ENCODE peak calls at places on chromosomes 5 and 9, in ten cellular contexts. One of them, this sample, is unnamed.

GRCh38 chr5:69517763-69518212 is 25.2 kb downstream of the OCLN start:
- DNase-seq in upper lobe of left lung: peak
- DNase-seq in pancreas: peak
- DNase-seq in glutamatergic neuron: no peak
- DNase-seq in cardiac muscle cell: peak
- DNase-seq in foreskin fibroblast: no peak
- DNase-seq in AG04449: no peak
- DNase-seq in AG04450: no peak
- DNase-seq in upper lobe of right lung: no peak
- DNase-seq in tibial artery: no peak
- DNase-seq in this sample: peak

GRCh38 chr5:9596833-9597232 is 33.3 kb downstream of the TAS2R1 start:
- DNase-seq in upper lobe of left lung: no peak
- DNase-seq in pancreas: no peak
- DNase-seq in glutamatergic neuron: no peak
- DNase-seq in cardiac muscle cell: no peak
- DNase-seq in foreskin fibroblast: no peak
- DNase-seq in AG04449: no peak
- DNase-seq in AG04450: no peak
- DNase-seq in upper lobe of right lung: no peak
- DNase-seq in tibial artery: no peak
- DNase-seq in this sample: no peak

GRCh38 chr9:112041536-112042243 is 133.4 kb downstream of the SUSD1 start:
- DNase-seq in upper lobe of left lung: no peak
- DNase-seq in pancreas: no peak
- DNase-seq in glutamatergic neuron: no peak
- DNase-seq in cardiac muscle cell: peak
- DNase-seq in foreskin fibroblast: peak
- DNase-seq in AG04449: peak
- DNase-seq in AG04450: peak
- DNase-seq in upper lobe of right lung: no peak
- DNase-seq in tibial artery: no peak
- DNase-seq in this sample: peak

GRCh38 chr5:124278636-124279035 is 467.8 kb downstream of the ZNF608 start:
- DNase-seq in upper lobe of left lung: no peak
- DNase-seq in pancreas: no peak
- DNase-seq in glutamatergic neuron: no peak
- DNase-seq in cardiac muscle cell: no peak
- DNase-seq in foreskin fibroblast: no peak
- DNase-seq in AG04449: no peak
- DNase-seq in AG04450: no peak
- DNase-seq in upper lobe of right lung: no peak
- DNase-seq in tibial artery: no peak
- DNase-seq in this sample: no peak

GRCh38 chr9:138111607-138112006 is 234.0 kb downstream of the CACNA1B start:
- DNase-seq in upper lobe of left lung: no peak
- DNase-seq in pancreas: no peak
- DNase-seq in glutamatergic neuron: no peak
- DNase-seq in cardiac muscle cell: no peak
- DNase-seq in foreskin fibroblast: no peak
- DNase-seq in AG04449: no peak
- DNase-seq in AG04450: no peak
- DNase-seq in upper lobe of right lung: peak
- DNase-seq in tibial artery: no peak
- DNase-seq in this sample: no peak

GRCh38 chr5:88664630-88665029 is 218.4 kb downstream of the MEF2C start:
- DNase-seq in upper lobe of left lung: no peak
- DNase-seq in pancreas: no peak
- DNase-seq in glutamatergic neuron: no peak
- DNase-seq in cardiac muscle cell: no peak
- DNase-seq in foreskin fibroblast: no peak
- DNase-seq in AG04449: no peak
- DNase-seq in AG04450: no peak
- DNase-seq in upper lobe of right lung: no peak
- DNase-seq in tibial artery: no peak
- DNase-seq in this sample: no peak

GRCh38 chr9:124216474-124217176 is 41.1 kb upstream of the NEK6 start:
- DNase-seq in upper lobe of left lung: peak
- DNase-seq in pancreas: no peak
- DNase-seq in glutamatergic neuron: no peak
- DNase-seq in cardiac muscle cell: no peak
- DNase-seq in foreskin fibroblast: no peak
- DNase-seq in AG04449: no peak
- DNase-seq in AG04450: no peak
- DNase-seq in upper lobe of right lung: peak
- DNase-seq in tibial artery: no peak
- DNase-seq in this sample: no peak

GRCh38 chr5:142806769-142807377 is 36.7 kb downstream of the ARHGAP26 start:
- DNase-seq in upper lobe of left lung: no peak
- DNase-seq in pancreas: no peak
- DNase-seq in glutamatergic neuron: no peak
- DNase-seq in cardiac muscle cell: peak
- DNase-seq in foreskin fibroblast: no peak
- DNase-seq in AG04449: no peak
- DNase-seq in AG04450: no peak
- DNase-seq in upper lobe of right lung: no peak
- DNase-seq in tibial artery: no peak
- DNase-seq in this sample: no peak

GRCh38 chr5:99005506-99005905 is 76.7 kb upstream of the CHD1 start:
- DNase-seq in upper lobe of left lung: no peak
- DNase-seq in pancreas: no peak
- DNase-seq in glutamatergic neuron: peak
- DNase-seq in cardiac muscle cell: no peak
- DNase-seq in foreskin fibroblast: no peak
- DNase-seq in AG04449: no peak
- DNase-seq in AG04450: no peak
- DNase-seq in upper lobe of right lung: no peak
- DNase-seq in tibial artery: no peak
- DNase-seq in this sample: peak

GRCh38 chr5:96476654-96477053 is 43.6 kb upstream of the PCSK1 start:
- DNase-seq in upper lobe of left lung: no peak
- DNase-seq in pancreas: no peak
- DNase-seq in glutamatergic neuron: no peak
- DNase-seq in cardiac muscle cell: peak
- DNase-seq in foreskin fibroblast: peak
- DNase-seq in AG04449: peak
- DNase-seq in AG04450: no peak
- DNase-seq in upper lobe of right lung: no peak
- DNase-seq in tibial artery: no peak
- DNase-seq in this sample: peak

GRCh38 chr5:43636076-43636475 is 33.1 kb downstream of the NNT start:
- DNase-seq in upper lobe of left lung: no peak
- DNase-seq in pancreas: no peak
- DNase-seq in glutamatergic neuron: no peak
- DNase-seq in cardiac muscle cell: no peak
- DNase-seq in foreskin fibroblast: no peak
- DNase-seq in AG04449: no peak
- DNase-seq in AG04450: no peak
- DNase-seq in upper lobe of right lung: no peak
- DNase-seq in tibial artery: no peak
- DNase-seq in this sample: no peak

GRCh38 chr5:154484393-154484944 is 6.4 kb upstream of the HAND1 start:
- DNase-seq in upper lobe of left lung: no peak
- DNase-seq in pancreas: no peak
- DNase-seq in glutamatergic neuron: no peak
- DNase-seq in cardiac muscle cell: no peak
- DNase-seq in foreskin fibroblast: no peak
- DNase-seq in AG04449: no peak
- DNase-seq in AG04450: no peak
- DNase-seq in upper lobe of right lung: no peak
- DNase-seq in tibial artery: no peak
- DNase-seq in this sample: no peak

GRCh38 chr5:115577329-115577728 is 24.9 kb downstream of the TICAM2 start:
- DNase-seq in upper lobe of left lung: no peak
- DNase-seq in pancreas: no peak
- DNase-seq in glutamatergic neuron: no peak
- DNase-seq in cardiac muscle cell: peak
- DNase-seq in foreskin fibroblast: no peak
- DNase-seq in AG04449: no peak
- DNase-seq in AG04450: no peak
- DNase-seq in upper lobe of right lung: no peak
- DNase-seq in tibial artery: no peak
- DNase-seq in this sample: peak

GRCh38 chr5:7397005-7397546 is 1.1 kb downstream of the ADCY2 start:
- DNase-seq in upper lobe of left lung: no peak
- DNase-seq in pancreas: no peak
- DNase-seq in glutamatergic neuron: no peak
- DNase-seq in cardiac muscle cell: no peak
- DNase-seq in foreskin fibroblast: no peak
- DNase-seq in AG04449: no peak
- DNase-seq in AG04450: no peak
- DNase-seq in upper lobe of right lung: no peak
- DNase-seq in tibial artery: no peak
- DNase-seq in this sample: peak
- TF ChIP-seq CTCF in upper lobe of left lung: no peak
- TF ChIP-seq CTCF in pancreas: no peak
- TF ChIP-seq CTCF in glutamatergic neuron: no peak
- TF ChIP-seq CTCF in cardiac muscle cell: no peak
- TF ChIP-seq CTCF in foreskin fibroblast: no peak
- TF ChIP-seq CTCF in AG04449: no peak
- TF ChIP-seq CTCF in AG04450: no peak
- TF ChIP-seq CTCF in upper lobe of right lung: no peak
- TF ChIP-seq CTCF in tibial artery: no peak
- TF ChIP-seq CTCF in this sample: no peak

DNA sequence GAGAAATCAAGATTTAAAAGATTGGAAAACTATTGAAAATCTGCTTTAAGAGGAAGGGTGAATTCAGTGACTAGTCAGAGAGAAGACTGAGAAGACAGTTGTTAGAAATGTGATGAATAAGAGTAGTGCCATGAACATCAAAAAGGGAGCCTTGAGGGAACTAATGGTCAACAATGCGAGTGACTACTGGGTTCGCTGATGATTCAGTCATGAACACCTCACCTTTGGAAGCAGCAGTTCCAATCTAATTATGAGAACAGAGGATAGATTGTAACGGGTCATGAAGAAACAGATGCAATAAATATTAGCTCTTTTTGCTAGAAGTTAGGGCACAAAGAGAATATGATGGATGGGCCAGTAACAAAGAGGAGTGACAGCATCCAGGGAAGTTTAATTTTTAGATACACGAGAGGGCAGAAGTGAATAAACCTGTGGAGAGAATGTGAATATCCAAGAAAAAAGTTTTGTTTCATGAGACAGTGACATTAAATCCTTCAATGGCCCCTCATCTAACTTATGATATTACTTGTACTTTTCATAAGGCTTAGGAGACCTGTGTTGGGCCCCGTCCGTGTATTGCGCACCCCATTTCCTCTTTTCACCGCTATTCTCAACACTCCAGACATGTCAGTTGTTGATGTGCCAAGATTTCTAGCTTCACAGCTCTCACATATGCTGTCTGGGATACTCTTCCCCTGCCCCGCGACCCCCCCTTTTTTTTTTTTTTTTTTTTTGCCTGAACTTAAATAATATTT is 23.5 kb upstream of the IFNE start:
- DNase-seq in upper lobe of left lung: no peak
- DNase-seq in pancreas: no peak
- DNase-seq in glutamatergic neuron: no peak
- DNase-seq in cardiac muscle cell: peak
- DNase-seq in foreskin fibroblast: no peak
- DNase-seq in AG04449: no peak
- DNase-seq in AG04450: no peak
- DNase-seq in upper lobe of right lung: no peak
- DNase-seq in tibial artery: no peak
- DNase-seq in this sample: peak
- TF ChIP-seq CTCF in upper lobe of left lung: no peak
- TF ChIP-seq CTCF in pancreas: no peak
- TF ChIP-seq CTCF in glutamatergic neuron: no peak
- TF ChIP-seq CTCF in cardiac muscle cell: no peak
- TF ChIP-seq CTCF in foreskin fibroblast: no peak
- TF ChIP-seq CTCF in AG04449: no peak
- TF ChIP-seq CTCF in AG04450: no peak
- TF ChIP-seq CTCF in upper lobe of right lung: no peak
- TF ChIP-seq CTCF in tibial artery: no peak
- TF ChIP-seq CTCF in this sample: no peak

GRCh38 chr5:87069974-87070608 is 197.6 kb upstream of the RASA1 start:
- DNase-seq in upper lobe of left lung: no peak
- DNase-seq in pancreas: peak
- DNase-seq in glutamatergic neuron: no peak
- DNase-seq in cardiac muscle cell: peak
- DNase-seq in foreskin fibroblast: peak
- DNase-seq in AG04449: peak
- DNase-seq in AG04450: peak
- DNase-seq in upper lobe of right lung: no peak
- DNase-seq in tibial artery: peak
- DNase-seq in this sample: peak
- TF ChIP-seq CTCF in upper lobe of left lung: no peak
- TF ChIP-seq CTCF in pancreas: no peak
- TF ChIP-seq CTCF in glutamatergic neuron: no peak
- TF ChIP-seq CTCF in cardiac muscle cell: peak
- TF ChIP-seq CTCF in foreskin fibroblast: peak
- TF ChIP-seq CTCF in AG04449: peak
- TF ChIP-seq CTCF in AG04450: peak
- TF ChIP-seq CTCF in upper lobe of right lung: peak
- TF ChIP-seq CTCF in tibial artery: peak
- TF ChIP-seq CTCF in this sample: peak

DNA sequence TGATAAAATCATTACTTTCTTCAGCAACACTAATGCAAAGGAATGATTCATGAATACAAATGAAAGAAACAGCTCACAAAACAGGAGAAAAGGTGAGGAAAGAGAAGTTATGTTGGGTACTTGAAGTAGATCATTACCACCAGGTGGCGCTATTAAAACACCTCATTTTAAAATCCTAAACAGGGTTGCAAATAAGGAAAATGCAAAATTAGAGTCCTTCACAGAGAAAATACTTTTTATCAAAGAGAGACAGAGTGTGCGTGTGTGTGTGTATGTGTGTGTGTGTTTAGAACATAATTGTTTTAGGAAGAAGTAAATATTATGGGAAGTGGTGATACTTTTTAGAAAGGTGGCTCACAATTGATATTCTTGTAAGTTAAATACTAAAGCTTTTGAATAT is 49.5 kb upstream of the CD180 start:
- DNase-seq in upper lobe of left lung: no peak
- DNase-seq in pancreas: no peak
- DNase-seq in glutamatergic neuron: no peak
- DNase-seq in cardiac muscle cell: peak
- DNase-seq in foreskin fibroblast: peak
- DNase-seq in AG04449: peak
- DNase-seq in AG04450: peak
- DNase-seq in upper lobe of right lung: no peak
- DNase-seq in tibial artery: no peak
- DNase-seq in this sample: peak
- TF ChIP-seq CTCF in upper lobe of left lung: peak
- TF ChIP-seq CTCF in pancreas: peak
- TF ChIP-seq CTCF in glutamatergic neuron: peak
- TF ChIP-seq CTCF in cardiac muscle cell: peak
- TF ChIP-seq CTCF in foreskin fibroblast: peak
- TF ChIP-seq CTCF in AG04449: peak
- TF ChIP-seq CTCF in AG04450: peak
- TF ChIP-seq CTCF in upper lobe of right lung: peak
- TF ChIP-seq CTCF in tibial artery: peak
- TF ChIP-seq CTCF in this sample: peak

GRCh38 chr9:73683862-73684591 is 532.4 kb downstream of the ANXA1 start:
- DNase-seq in upper lobe of left lung: no peak
- DNase-seq in pancreas: no peak
- DNase-seq in glutamatergic neuron: no peak
- DNase-seq in cardiac muscle cell: peak
- DNase-seq in foreskin fibroblast: peak
- DNase-seq in AG04449: no peak
- DNase-seq in AG04450: no peak
- DNase-seq in upper lobe of right lung: no peak
- DNase-seq in tibial artery: no peak
- DNase-seq in this sample: peak
- TF ChIP-seq CTCF in upper lobe of left lung: no peak
- TF ChIP-seq CTCF in pancreas: no peak
- TF ChIP-seq CTCF in glutamatergic neuron: peak
- TF ChIP-seq CTCF in cardiac muscle cell: peak
- TF ChIP-seq CTCF in foreskin fibroblast: peak
- TF ChIP-seq CTCF in AG04449: no peak
- TF ChIP-seq CTCF in AG04450: no peak
- TF ChIP-seq CTCF in upper lobe of right lung: peak
- TF ChIP-seq CTCF in tibial artery: no peak
- TF ChIP-seq CTCF in this sample: peak

This sample was measured in fibroblast of mammary gland.